ENCODE peak calls at places on chromosome 7, in six cellular contexts. H is A549; F is activated CD4-positive, alpha-beta T cell treated with anti-CD3 and anti-CD28 coated beads, Interleukin-2, amount 50 U/mL, for 24 hours; D is GM18507; J is T-cell; O is tibial nerve. Z is an unnamed sample.

GRCh38 chr7:29196191-29196590 is 1.6 kb downstream of the CHN2 start:
- DNase-seq in F (no peak), O (no peak), D (no peak), J (no peak), H (no peak), Z (no peak)

GRCh38 chr7:155732275-155732674 is 80.0 kb downstream of the SHH start:
- DNase-seq in H (no peak), J (no peak), D (no peak), O (no peak), F (no peak), Z (no peak)

GRCh38 chr7:69599879-69600764 is 1.8 kb downstream of the AUTS2 start:
- DNase-seq in D (no peak), O (peak), J (no peak), H (peak), F (no peak), Z (no peak)

GRCh38 chr7:33711231-33712019 is 193.9 kb upstream of the BMPER start:
- DNase-seq in O (no peak), H (no peak), F (no peak), D (no peak), J (no peak), Z (no peak)

GRCh38 chr7:123916240-123916724 is 8.8 kb upstream of the SPAM1 start:
- DNase-seq in O (no peak), H (peak), F (no peak), J (no peak), D (no peak), Z (peak)

GRCh38 chr7:25249772-25250171 is 21.5 kb upstream of the NPVF start:
- DNase-seq in O (no peak), J (no peak), D (no peak), H (no peak), F (no peak), Z (no peak)

GRCh38 chr7:40516376-40516775 is 381.6 kb downstream of the SUGCT start:
- DNase-seq in D (no peak), F (no peak), O (no peak), H (no peak), J (no peak), Z (no peak)

GRCh38 chr7:17095951-17096350 is 202.5 kb upstream of the AHR start:
- DNase-seq in F (no peak), D (no peak), J (no peak), O (no peak), H (no peak), Z (no peak)

GRCh38 chr7:128697301-128697905 is 25.3 kb downstream of the GARIN1A start:
- DNase-seq in H (peak), O (peak), J (peak), F (peak), D (peak), Z (no peak)

GRCh38 chr7:1447551-1448244 is 11.6 kb downstream of the MICALL2 start:
- DNase-seq in H (no peak), F (no peak), J (no peak), O (no peak), D (no peak), Z (no peak)

GRCh38 chr7:34385385-34385784 is 272.6 kb upstream of the NPSR1 start:
- DNase-seq in H (no peak), J (no peak), O (no peak), D (no peak), F (no peak), Z (no peak)

GRCh38 chr7:126840869-126841268 is 411.9 kb downstream of the GRM8 start:
- DNase-seq in F (no peak), O (no peak), J (no peak), D (no peak), H (no peak), Z (no peak)

GRCh38 chr7:103348452-103348851 is 1.0 kb downstream of the PSMC2 start:
- DNase-seq in D (no peak), F (no peak), H (no peak), O (no peak), J (no peak), Z (no peak)

GRCh38 chr7:148700693-148701092 is 2.0 kb downstream of the CUL1 start:
- DNase-seq in J (peak), H (peak), D (no peak), O (no peak), F (no peak), Z (no peak)

GRCh38 chr7:105776986-105777910 is 99.2 kb downstream of the ATXN7L1 start:
- DNase-seq in O (no peak), H (peak), D (no peak), J (no peak), F (no peak), Z (no peak)

GRCh38 chr7:30519122-30519521 is 14.5 kb upstream of the GGCT start:
- DNase-seq in D (no peak), H (no peak), O (no peak), F (no peak), J (no peak), Z (peak)

GRCh38 chr7:33128990-33129805 is at the start of gene BBS9:
- DNase-seq in O (peak), F (peak), D (peak), H (peak), J (peak), Z (peak)

GRCh38 chr7:20269726-20270125 is 52.5 kb upstream of the MACC1 start:
- DNase-seq in O (no peak), D (no peak), F (no peak), H (no peak), J (no peak), Z (no peak)

GRCh38 chr7:36079446-36080025 is 73.5 kb upstream of the EEPD1 start:
- DNase-seq in D (no peak), H (peak), J (no peak), F (no peak), O (no peak), Z (no peak)

GRCh38 chr7:73606801-73607691 is 17.3 kb downstream of the MLXIPL start:
- DNase-seq in J (peak), F (peak), O (peak), H (peak), D (peak), Z (peak)

GRCh38 chr7:87059525-87060287 is at the start of gene ELAPOR2:
- DNase-seq in D (peak), F (peak), O (peak), J (peak), H (peak), Z (peak)

GRCh38 chr7:55966851-55967250 is 2.5 kb downstream of the NIPSNAP2 start:
- DNase-seq in F (no peak), D (no peak), H (no peak), O (no peak), J (no peak), Z (no peak)

GRCh38 chr7:821688-822087 is 10.6 kb upstream of the SUN1 start:
- DNase-seq in J (no peak), H (no peak), D (no peak), O (no peak), F (no peak), Z (no peak)

GRCh38 chr7:77537595-77538185 is 595 bp downstream of the PTPN12 start:
- DNase-seq in H (peak), J (peak), D (no peak), F (peak), O (peak), Z (peak)

GRCh38 chr7:82050134-82050533 is 280.3 kb upstream of the HGF start:
- DNase-seq in F (no peak), D (no peak), O (no peak), J (no peak), H (peak), Z (peak)

GRCh38 chr7:2205036-2205780 is 27.5 kb downstream of the MAD1L1 start:
- DNase-seq in J (no peak), F (no peak), D (no peak), H (no peak), O (no peak), Z (no peak)

GRCh38 chr7:105614341-105614840 is 33.1 kb upstream of the EFCAB10 start:
- DNase-seq in F (no peak), J (no peak), H (no peak), D (no peak), O (no peak), Z (no peak)

GRCh38 chr7:43753843-43754242 is 4.6 kb upstream of the BLVRA start:
- DNase-seq in D (no peak), O (no peak), J (no peak), F (no peak), H (no peak), Z (no peak)

GRCh38 chr7:47523401-47523800 is 58.5 kb downstream of the TNS3 start:
- DNase-seq in H (no peak), J (no peak), D (no peak), O (no peak), F (no peak), Z (no peak)